ENCODE peak calls at places on chromosomes 1 and 21, in nine cellular contexts. Q is ACHN; L is sigmoid colon; X is stimulated activated CD8-positive, alpha-beta memory T cell treated with anti-CD3 and anti-CD28 coated beads, Interleukin-15, amount 100 ng/mL, for 1 hour; P is NT2/D1; B is amygdala; A is H7; G is activated gamma-delta T cell treated with Interleukin-2 at 50 U/mL for 16 hours; J is RWPE1. N is an unnamed sample.

GRCh38 chr21:41839387-41840000 is 39.6 kb downstream of the PRDM15 start:
- DNase-seq in Q (no peak), L (peak), X (no peak), P (no peak), B (no peak), A (peak), G (no peak), J (no peak), N (no peak)

GRCh38 chr1:33388989-33389771 is 41.7 kb downstream of the PHC2 start:
- DNase-seq in Q (no peak), L (no peak), X (no peak), P (no peak), B (no peak), A (no peak), G (no peak), J (no peak), N (no peak)

GRCh38 chr1:167059045-167059728 is 31.0 kb downstream of the GPA33 start:
- DNase-seq in Q (peak), L (peak), X (peak), P (peak), B (peak), A (peak), G (peak), J (peak), N (no peak)

GRCh38 chr1:36889846-36890245 is 144.5 kb downstream of the GRIK3 start:
- DNase-seq in Q (no peak), L (peak), X (no peak), P (no peak), B (no peak), A (no peak), G (no peak), J (no peak), N (peak)

GRCh38 chr1:3924186-3924815 is 24.2 kb upstream of the C1orf174 start:
- DNase-seq in Q (no peak), L (peak), X (no peak), P (no peak), B (no peak), A (no peak), G (no peak), J (no peak), N (no peak)

GRCh38 chr1:53693773-53694717 is 44.9 kb downstream of the GLIS1 start:
- DNase-seq in Q (no peak), L (no peak), X (no peak), P (no peak), B (no peak), A (peak), G (no peak), J (no peak), N (no peak)

GRCh38 chr1:211082824-211083223 is 51.1 kb downstream of the KCNH1 start:
- DNase-seq in Q (no peak), L (no peak), X (no peak), P (no peak), B (no peak), A (no peak), G (no peak), J (peak), N (no peak)

GRCh38 chr1:162285149-162285561 is 91.5 kb downstream of the SPATA46 start:
- DNase-seq in Q (no peak), L (no peak), X (no peak), P (no peak), B (no peak), A (no peak), G (no peak), J (peak), N (no peak)

GRCh38 chr21:27772816-27773215 is 805.9 kb upstream of the ADAMTS5 start:
- DNase-seq in Q (no peak), L (no peak), X (no peak), P (no peak), B (no peak), A (no peak), G (no peak), J (no peak), N (no peak)

GRCh38 chr21:28832013-28832714 is 160.5 kb downstream of the LTN1 start:
- DNase-seq in Q (no peak), L (no peak), X (no peak), P (no peak), B (no peak), A (no peak), G (peak), J (peak), N (no peak)

GRCh38 chr1:231701306-231701705 is 74.7 kb downstream of the DISC1 start:
- DNase-seq in Q (no peak), L (no peak), X (no peak), P (no peak), B (no peak), A (no peak), G (no peak), J (no peak), N (no peak)

GRCh38 chr1:205340674-205341073 is 16.0 kb downstream of the KLHDC8A start:
- DNase-seq in Q (no peak), L (no peak), X (no peak), P (no peak), B (no peak), A (no peak), G (no peak), J (no peak), N (no peak)

GRCh38 chr1:109762039-109762585 is 1.6 kb downstream of the EPS8L3 start:
- DNase-seq in Q (no peak), L (no peak), X (no peak), P (no peak), B (no peak), A (no peak), G (no peak), J (no peak), N (no peak)

GRCh38 chr1:174413632-174414031 is 34.1 kb upstream of the GPR52 start:
- DNase-seq in Q (peak), L (no peak), X (no peak), P (peak), B (no peak), A (peak), G (no peak), J (no peak), N (no peak)

GRCh38 chr1:10347109-10347508 is 51.8 kb upstream of the PGD start:
- DNase-seq in Q (no peak), L (no peak), X (no peak), P (no peak), B (no peak), A (no peak), G (no peak), J (no peak), N (no peak)